ENCODE peak calls at places on chromosome 22, in four cellular contexts. H, O, K and A are unnamed samples.

GRCh38 chr22:25109878-25110595 is 89.6 kb upstream of the CRYBB3 start:
- DNase-seq in H (peak), K (no peak), O (no peak), A (no peak)

GRCh38 chr22:38758276-38758945 is 2.6 kb upstream of the SUN2 start:
- DNase-seq in O (no peak), H (no peak), K (no peak), A (no peak)

GRCh38 chr22:37481347-37481907 is 4.8 kb downstream of the MFNG start:
- DNase-seq in O (no peak), H (no peak), K (no peak), A (no peak)

GRCh38 chr22:44136112-44136511 is 44.6 kb upstream of the PARVG start:
- DNase-seq in K (no peak), O (no peak), H (no peak), A (no peak)

GRCh38 chr22:36256474-36256873 is 3.5 kb downstream of the APOL1 start:
- DNase-seq in O (no peak), K (no peak), H (no peak), A (no peak)

GRCh38 chr22:50114221-50114981 is 24.6 kb downstream of the MOV10L1 start:
- DNase-seq in K (no peak), O (no peak), H (no peak), A (no peak)

GRCh38 chr22:40002935-40003715 is 8.4 kb downstream of the FAM83F start:
- DNase-seq in K (no peak), H (no peak), O (no peak), A (no peak)

GRCh38 chr22:20391222-20391621 is 2.7 kb upstream of the ZNF74 start:
- DNase-seq in H (no peak), O (no peak), K (no peak), A (no peak)

GRCh38 chr22:46083383-46084350 is 66.7 kb upstream of the PPARA start:
- DNase-seq in K (no peak), O (no peak), H (no peak), A (peak)

GRCh38 chr22:43390166-43390565 is 21.6 kb upstream of the MPPED1 start:
- DNase-seq in K (no peak), O (no peak), H (no peak), A (no peak)

GRCh38 chr22:20305894-20306645 is 13.8 kb downstream of the DGCR6L start:
- DNase-seq in K (no peak), H (no peak), O (no peak), A (no peak)

GRCh38 chr22:50600541-50600940 is at the start of gene MAPK8IP2:
- DNase-seq in O (no peak), K (no peak), H (no peak), A (no peak)

GRCh38 chr22:37571992-37572373 is 7.9 kb downstream of the LGALS2 start:
- DNase-seq in H (no peak), O (no peak), K (no peak), A (no peak)

GRCh38 chr22:31923166-31923565 is 21.2 kb upstream of the YWHAH start:
- DNase-seq in H (no peak), O (no peak), K (no peak), A (peak)

GRCh38 chr22:50722048-50722701 is 15.8 kb upstream of the ACR start:
- DNase-seq in H (no peak), O (no peak), K (no peak), A (no peak)

GRCh38 chr22:42138972-42139371 is 8.4 kb upstream of the CYP2D6 start:
- DNase-seq in O (no peak), K (no peak), H (no peak), A (no peak)

GRCh38 chr22:50485221-50486131 is 1.2 kb upstream of the MIOX start:
- DNase-seq in O (no peak), H (no peak), K (no peak), A (no peak)

GRCh38 chr22:49011769-49012598 is 815.7 kb downstream of the BRD1 start:
- DNase-seq in H (no peak), K (no peak), O (no peak), A (no peak)

GRCh38 chr22:44272330-44272729 is 40.4 kb downstream of the SHISAL1 start:
- DNase-seq in H (no peak), K (no peak), O (no peak), A (no peak)

GRCh38 chr22:28430656-28431055 is 249.0 kb downstream of the TTC28 start:
- DNase-seq in O (no peak), H (no peak), K (no peak), A (no peak)

GRCh38 chr22:44718418-44718817 is 16.4 kb downstream of the PRR5 start:
- DNase-seq in O (no peak), H (no peak), K (no peak), A (no peak)